ENCODE peak calls at places on chromosomes 2 and 18, in ten cellular contexts. W is renal cortical epithelial cell; N is mucosa of gallbladder; H is GM04503; D is A549; A is activated CD8-positive, alpha-beta memory T cell treated with anti-CD3 and anti-CD28 coated beads for 48 hours; C is GM12865; M is T follicular helper cell; S is stimulated activated CD4-positive, alpha-beta T cell treated with anti-CD3 and anti-CD28 coated beads, Interleukin-2, amount 100 ng/mL, for 24 hours; T is nucleus accumbens. R is an unnamed sample.

GRCh38 chr2:3784731-3785130 is 81.4 kb downstream of the DCDC2C start:
- DNase-seq in W (peak), N (no peak), H (no peak), D (no peak), A (no peak), C (no peak), M (no peak), S (no peak), T (no peak), R (no peak)

GRCh38 chr2:207881902-207882301 is 112.2 kb upstream of the FZD5 start:
- DNase-seq in W (peak), N (no peak), H (peak), D (no peak), A (no peak), C (no peak), M (no peak), S (no peak), T (no peak), R (no peak)

GRCh38 chr2:27489118-27489497 is 435 bp downstream of the IFT172 start:
- DNase-seq in W (peak), N (no peak), H (no peak), D (peak), A (no peak), C (peak), M (no peak), S (no peak), T (no peak), R (no peak)

GRCh38 chr18:54269924-54270844 is 867 bp downstream of the POLI start:
- DNase-seq in W (peak), N (peak), H (no peak), D (peak), A (no peak), C (peak), M (no peak), S (peak), T (no peak), R (no peak)

GRCh38 chr2:188949046-188949818 is 24.9 kb upstream of the COL3A1 start:
- DNase-seq in W (no peak), N (no peak), H (no peak), D (no peak), A (no peak), C (no peak), M (no peak), S (no peak), T (no peak), R (no peak)

GRCh38 chr2:231795525-231796327 is 9.5 kb downstream of the COPS7B start:
- DNase-seq in W (peak), N (peak), H (no peak), D (peak), A (no peak), C (no peak), M (no peak), S (no peak), T (no peak), R (no peak)

GRCh38 chr2:212686285-212686895 is 147.8 kb upstream of the ERBB4 start:
- DNase-seq in W (peak), N (peak), H (peak), D (peak), A (peak), C (peak), M (peak), S (peak), T (peak), R (peak)

GRCh38 chr2:127525692-127526141 is 572 bp downstream of the IWS1 start:
- DNase-seq in W (peak), N (no peak), H (no peak), D (peak), A (no peak), C (peak), M (no peak), S (no peak), T (peak), R (no peak)

GRCh38 chr2:139574371-139574770 is 794.2 kb upstream of the NXPH2 start:
- DNase-seq in W (no peak), N (no peak), H (no peak), D (no peak), A (no peak), C (no peak), M (no peak), S (no peak), T (no peak), R (no peak)

GRCh38 chr2:168105127-168105683 is 142.2 kb downstream of the STK39 start:
- DNase-seq in W (no peak), N (no peak), H (no peak), D (no peak), A (no peak), C (no peak), M (no peak), S (no peak), T (no peak), R (no peak)

GRCh38 chr2:40448476-40449079 is 3.3 kb downstream of the SLC8A1 start:
- DNase-seq in W (peak), N (no peak), H (no peak), D (peak), A (no peak), C (peak), M (no peak), S (no peak), T (no peak), R (no peak)

GRCh38 chr2:144712277-144712944 is 192.5 kb upstream of the ZEB2 start:
- DNase-seq in W (no peak), N (no peak), H (peak), D (no peak), A (no peak), C (no peak), M (no peak), S (no peak), T (no peak), R (no peak)